ENCODE peak calls at places on chromosomes 7 and 10, in eight cellular contexts. S, W, V, J, F, H, B and M are unnamed samples.

GRCh38 chr7:122886357-122887081 is at the start of gene CADPS2:
- DNase-seq in B (peak), S (peak), J (no peak), V (peak), H (peak), W (peak), F (peak), M (peak)

GRCh38 chr7:1725766-1726630 is 55.9 kb downstream of the ELFN1 start:
- DNase-seq in S (no peak), J (no peak), H (no peak), V (no peak), B (no peak), W (no peak), F (no peak), M (no peak)

GRCh38 chr7:138875794-138876193 is 77.8 kb upstream of the ATP6V0A4 start:
- DNase-seq in S (no peak), J (peak), H (peak), V (peak), F (no peak), W (no peak), B (peak), M (no peak)

GRCh38 chr7:124781907-124782306 is 16.3 kb upstream of the GPR37 start:
- DNase-seq in V (no peak), S (no peak), F (no peak), B (peak), H (no peak), J (no peak), W (no peak), M (no peak)

GRCh38 chr7:27277628-27278027 is 35.0 kb downstream of the EVX1 start:
- DNase-seq in W (no peak), H (peak), B (peak), J (no peak), V (peak), S (no peak), F (no peak), M (no peak)

GRCh38 chr10:11595395-11595692 is 16.1 kb downstream of the USP6NL start:
- DNase-seq in S (no peak), H (no peak), W (no peak), B (peak), F (no peak), V (peak), J (no peak), M (no peak)

GRCh38 chr7:154914580-154915380 is 88.1 kb downstream of the PAXIP1 start:
- DNase-seq in V (no peak), F (no peak), W (no peak), J (no peak), B (no peak), S (no peak), H (no peak), M (peak)

GRCh38 chr7:105816954-105817615 is 59.3 kb downstream of the ATXN7L1 start:
- DNase-seq in W (no peak), H (no peak), F (no peak), B (peak), V (no peak), J (no peak), S (no peak), M (no peak)

GRCh38 chr10:103452714-103453230 is 602 bp upstream of the CALHM2 start:
- DNase-seq in W (no peak), F (peak), J (no peak), B (no peak), S (no peak), V (peak), H (no peak), M (no peak)

GRCh38 chr10:32985781-32986350 is 27.8 kb upstream of the ITGB1 start:
- DNase-seq in H (no peak), B (peak), F (no peak), W (no peak), S (no peak), J (no peak), V (peak), M (no peak)